ENCODE peak calls at places on chromosomes 1 and 21, in four cellular contexts. One of them, this sample, is unnamed. For H3K4me1, the result is how much of the 10 kb centered on the place peaks cover.

GRCh38 chr1:200530551-200531261 is 89.8 kb downstream of the KIF14 start:
- DNase-seq in tibial nerve: no peak
- DNase-seq in Panc1: no peak
- DNase-seq in A549: no peak
- DNase-seq in this sample: no peak

GRCh38 chr21:15841856-15842564 is 112.2 kb downstream of the USP25 start:
- DNase-seq in tibial nerve: no peak
- DNase-seq in Panc1: no peak
- DNase-seq in A549: no peak
- DNase-seq in this sample: no peak

GRCh38 chr1:36297062-36297461 is 9.1 kb upstream of the SH3D21 start:
- DNase-seq in tibial nerve: no peak
- DNase-seq in Panc1: no peak
- DNase-seq in A549: no peak
- DNase-seq in this sample: no peak

GRCh38 chr1:45551684-45552083 is 1.1 kb downstream of the AKR1A1 start:
- DNase-seq in tibial nerve: no peak
- DNase-seq in Panc1: no peak
- DNase-seq in A549: no peak
- DNase-seq in this sample: no peak

GRCh38 chr1:232367293-232367692 is 262.6 kb downstream of the SIPA1L2 start:
- DNase-seq in tibial nerve: no peak
- DNase-seq in Panc1: no peak
- DNase-seq in A549: no peak
- DNase-seq in this sample: no peak

GRCh38 chr1:202034683-202035462 is 24.5 kb downstream of the ELF3 start:
- DNase-seq in tibial nerve: peak
- DNase-seq in Panc1: no peak
- DNase-seq in A549: peak
- DNase-seq in this sample: peak

GRCh38 chr1:152546704-152547103 is 19.9 kb downstream of the LCE3E start:
- DNase-seq in tibial nerve: no peak
- DNase-seq in Panc1: no peak
- DNase-seq in A549: no peak
- DNase-seq in this sample: no peak

GRCh38 chr1:16012590-16013219 is 5.1 kb downstream of the HSPB7 start:
- DNase-seq in tibial nerve: peak
- DNase-seq in Panc1: no peak
- DNase-seq in A549: peak
- DNase-seq in this sample: peak

GRCh38 chr1:243974451-243975292 is 76.4 kb upstream of the ZBTB18 start:
- DNase-seq in tibial nerve: no peak
- DNase-seq in Panc1: no peak
- DNase-seq in A549: no peak
- DNase-seq in this sample: no peak

GRCh38 chr1:183114441-183114840 is 71.6 kb upstream of the LAMC2 start:
- DNase-seq in tibial nerve: no peak
- DNase-seq in Panc1: no peak
- DNase-seq in A549: no peak
- DNase-seq in this sample: no peak

GRCh38 chr1:84876353-84876752 is 16.7 kb downstream of the LPAR3 start:
- DNase-seq in tibial nerve: no peak
- DNase-seq in Panc1: no peak
- DNase-seq in A549: no peak
- DNase-seq in this sample: no peak

GRCh38 chr1:30372792-30373433 is 350.5 kb downstream of the MATN1 start:
- DNase-seq in tibial nerve: no peak
- DNase-seq in Panc1: no peak
- DNase-seq in A549: no peak
- DNase-seq in this sample: no peak

GRCh38 chr1:156106624-156107488 is 7.7 kb upstream of the LMNA start:
- DNase-seq in tibial nerve: peak
- DNase-seq in Panc1: no peak
- DNase-seq in A549: no peak
- DNase-seq in this sample: peak
- H3K4me1 ChIP-seq in tibial nerve: half or more
- H3K4me1 ChIP-seq in Panc1: under half
- H3K4me1 ChIP-seq in A549: half or more
- H3K4me1 ChIP-seq in this sample: half or more

GRCh38 chr1:221892301-221892830 is 150.5 kb upstream of the DUSP10 start:
- DNase-seq in tibial nerve: no peak
- DNase-seq in Panc1: no peak
- DNase-seq in A549: no peak
- DNase-seq in this sample: no peak
- H3K4me1 ChIP-seq in tibial nerve: under half
- H3K4me1 ChIP-seq in Panc1: under half
- H3K4me1 ChIP-seq in A549: under half
- H3K4me1 ChIP-seq in this sample: under half

GRCh38 chr1:97562096-97562495 is 358.7 kb downstream of the DPYD start:
- DNase-seq in tibial nerve: no peak
- DNase-seq in Panc1: no peak
- DNase-seq in A549: no peak
- DNase-seq in this sample: no peak
- H3K4me1 ChIP-seq in tibial nerve: under half
- H3K4me1 ChIP-seq in Panc1: under half
- H3K4me1 ChIP-seq in A549: under half
- H3K4me1 ChIP-seq in this sample: under half

GRCh38 chr1:155170101-155170785 is 2.9 kb downstream of the KRTCAP2 start:
- DNase-seq in tibial nerve: no peak
- DNase-seq in Panc1: no peak
- DNase-seq in A549: no peak
- DNase-seq in this sample: no peak

GRCh38 chr1:155167166-155168104 is 5.7 kb downstream of the KRTCAP2 start:
- DNase-seq in tibial nerve: peak
- DNase-seq in Panc1: peak
- DNase-seq in A549: peak
- DNase-seq in this sample: peak

GRCh38 chr1:155170806-155171205 is 2.3 kb downstream of the KRTCAP2 start:
- DNase-seq in tibial nerve: no peak
- DNase-seq in Panc1: no peak
- DNase-seq in A549: no peak
- DNase-seq in this sample: no peak

GRCh38 chr1:155168456-155169210 is 4.5 kb downstream of the KRTCAP2 start:
- DNase-seq in tibial nerve: no peak
- DNase-seq in Panc1: no peak
- DNase-seq in A549: no peak
- DNase-seq in this sample: no peak

DNA sequence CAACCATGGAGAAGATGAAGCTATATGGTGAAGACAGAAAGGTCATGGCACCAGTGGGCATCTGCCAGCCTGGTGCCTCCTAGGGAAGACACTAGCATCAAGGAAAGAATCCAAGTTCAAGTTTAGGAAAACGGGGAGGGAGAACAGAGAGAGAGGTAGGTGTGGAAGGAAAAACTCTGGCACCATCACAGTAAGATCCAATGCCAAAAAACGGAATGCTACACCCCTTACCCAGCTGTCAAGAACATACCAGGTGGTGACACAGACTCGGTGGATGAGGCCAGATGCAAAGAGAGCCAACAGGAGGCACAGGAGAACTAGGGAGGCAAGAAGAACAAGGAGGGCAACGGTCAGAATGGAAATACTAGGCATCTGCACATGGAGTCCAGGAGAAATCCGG is 3.6 kb downstream of the KRTCAP2 start:
- DNase-seq in tibial nerve: no peak
- DNase-seq in Panc1: no peak
- DNase-seq in A549: no peak
- DNase-seq in this sample: no peak
- H3K4me1 ChIP-seq in tibial nerve: under half
- H3K4me1 ChIP-seq in Panc1: under half
- H3K4me1 ChIP-seq in A549: under half
- H3K4me1 ChIP-seq in this sample: under half

DNA sequence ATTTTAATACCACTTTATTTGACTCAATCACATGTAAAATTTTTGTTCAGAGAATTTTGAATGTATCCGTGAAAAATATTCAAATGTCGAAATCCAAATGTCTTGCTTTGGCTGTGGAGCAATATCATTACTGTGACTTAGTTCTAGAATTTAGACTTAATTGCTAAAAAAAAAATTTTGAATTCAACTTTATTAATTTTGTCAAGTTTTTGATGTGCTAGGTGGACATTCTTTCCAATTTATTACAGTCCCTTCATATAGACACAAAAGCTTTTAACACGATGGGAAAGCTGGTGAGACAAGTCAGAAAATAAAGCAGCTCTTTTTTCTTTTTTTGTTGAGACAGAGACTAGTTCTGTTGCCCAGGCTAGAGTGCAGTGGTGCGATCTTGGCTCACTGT is 62.6 kb downstream of the DDR2 start:
- DNase-seq in tibial nerve: no peak
- DNase-seq in Panc1: no peak
- DNase-seq in A549: no peak
- DNase-seq in this sample: no peak
- H3K4me1 ChIP-seq in tibial nerve: half or more
- H3K4me1 ChIP-seq in Panc1: under half
- H3K4me1 ChIP-seq in A549: under half
- H3K4me1 ChIP-seq in this sample: under half

DNA sequence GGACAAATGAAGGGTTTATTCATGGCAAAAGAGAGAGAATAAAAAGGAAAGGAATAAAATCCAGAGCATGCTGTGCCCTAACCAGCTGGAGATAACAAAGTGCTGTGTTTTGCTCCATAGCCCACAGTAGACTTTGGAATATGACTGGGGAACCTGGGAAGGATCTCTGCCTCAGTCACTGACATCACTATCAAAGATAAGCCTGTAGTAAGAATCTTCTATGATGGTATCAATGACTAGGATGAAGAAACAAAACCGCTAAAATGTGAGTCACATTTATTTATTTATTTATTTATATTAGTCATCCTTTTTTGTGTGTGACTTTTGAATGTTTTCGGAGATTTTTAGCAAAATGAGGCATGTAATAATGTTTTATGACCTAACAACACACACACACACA is 56.3 kb downstream of the NVL start:
- DNase-seq in tibial nerve: no peak
- DNase-seq in Panc1: no peak
- DNase-seq in A549: no peak
- DNase-seq in this sample: no peak
- H3K4me1 ChIP-seq in tibial nerve: under half
- H3K4me1 ChIP-seq in Panc1: under half
- H3K4me1 ChIP-seq in A549: under half
- H3K4me1 ChIP-seq in this sample: under half

GRCh38 chr1:165840419-165840818 is 13.0 kb downstream of the UCK2 start:
- DNase-seq in tibial nerve: no peak
- DNase-seq in Panc1: no peak
- DNase-seq in A549: no peak
- DNase-seq in this sample: no peak
- H3K4me1 ChIP-seq in tibial nerve: under half
- H3K4me1 ChIP-seq in Panc1: under half
- H3K4me1 ChIP-seq in A549: half or more
- H3K4me1 ChIP-seq in this sample: under half

DNA sequence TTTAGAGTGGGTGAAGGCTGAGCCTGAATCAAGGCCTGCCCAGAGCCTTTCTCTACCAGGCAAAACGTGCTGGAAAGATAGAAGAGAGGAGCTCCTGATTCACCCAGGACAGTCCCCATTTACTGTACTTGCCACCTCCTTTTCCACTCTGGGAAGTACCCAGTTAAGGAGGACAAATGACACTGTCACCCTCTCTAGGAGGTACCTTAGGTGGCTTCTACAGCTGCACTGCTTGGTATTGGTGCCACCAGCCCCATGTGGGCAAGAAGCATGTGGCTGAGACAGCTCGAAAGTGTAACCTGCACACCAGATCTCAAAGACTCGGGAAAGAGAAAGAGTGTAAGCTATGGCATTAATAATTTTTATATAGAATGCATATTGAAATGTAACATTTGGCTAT is 42.3 kb downstream of the RUNX1 start:
- DNase-seq in tibial nerve: no peak
- DNase-seq in Panc1: no peak
- DNase-seq in A549: no peak
- DNase-seq in this sample: no peak
- H3K4me1 ChIP-seq in tibial nerve: under half
- H3K4me1 ChIP-seq in Panc1: under half
- H3K4me1 ChIP-seq in A549: under half
- H3K4me1 ChIP-seq in this sample: under half